ENCODE peak calls at places on chromosomes 5 and 9, in five cellular contexts. W is CD4-positive, CD25-positive, alpha-beta regulatory T cell; H is CD4-positive, alpha-beta memory T cell; G is fibroblast of pulmonary artery; B is heart left ventricle. D is an unnamed sample.

GRCh38 chr5:147439253-147439652 is 70.6 kb downstream of the DPYSL3 start:
- DNase-seq in H (no peak), G (peak), W (no peak), B (no peak), D (no peak)

GRCh38 chr5:143312822-143313221 is 90.7 kb downstream of the NR3C1 start:
- DNase-seq in G (no peak), W (no peak), B (no peak), H (no peak), D (no peak)

GRCh38 chr9:4494337-4494736 is 4.1 kb downstream of the SLC1A1 start:
- DNase-seq in B (no peak), W (no peak), G (no peak), H (no peak), D (no peak)

GRCh38 chr5:6359534-6359933 is 18.8 kb downstream of the MED10 start:
- DNase-seq in W (no peak), B (no peak), G (no peak), H (no peak), D (no peak)

GRCh38 chr5:158727771-158728311 is 371.9 kb downstream of the EBF1 start:
- DNase-seq in B (peak), G (peak), H (no peak), W (no peak), D (no peak)

GRCh38 chr5:126971455-126972019 is 58.8 kb downstream of the MARCHF3 start:
- DNase-seq in W (no peak), H (no peak), B (no peak), G (peak), D (no peak)

GRCh38 chr5:176533894-176534611 is 3.1 kb downstream of the RNF44 start:
- DNase-seq in G (no peak), B (no peak), W (peak), H (peak), D (no peak)

GRCh38 chr9:9352877-9353481 is 1259.8 kb downstream of the PTPRD start:
- DNase-seq in H (no peak), W (no peak), G (peak), B (no peak), D (no peak)

GRCh38 chr5:37247496-37247895 is 1.7 kb downstream of the CPLANE1 start:
- DNase-seq in B (no peak), H (no peak), W (no peak), G (no peak), D (no peak)
- H3K4me3 ChIP-seq in B (no peak), H (no peak), W (no peak), G (no peak), D (no peak)

GRCh38 chr9:19870988-19871387 is 82.2 kb upstream of the SLC24A2 start:
- DNase-seq in W (no peak), B (no peak), G (no peak), H (no peak), D (no peak)
- H3K4me3 ChIP-seq in W (no peak), B (no peak), G (no peak), H (no peak), D (no peak)

GRCh38 chr5:95113489-95113888 is 171.4 kb downstream of the MCTP1 start:
- DNase-seq in B (no peak), W (no peak), G (peak), H (no peak), D (no peak)
- H3K4me3 ChIP-seq in B (no peak), W (no peak), G (no peak), H (no peak), D (no peak)

DNA sequence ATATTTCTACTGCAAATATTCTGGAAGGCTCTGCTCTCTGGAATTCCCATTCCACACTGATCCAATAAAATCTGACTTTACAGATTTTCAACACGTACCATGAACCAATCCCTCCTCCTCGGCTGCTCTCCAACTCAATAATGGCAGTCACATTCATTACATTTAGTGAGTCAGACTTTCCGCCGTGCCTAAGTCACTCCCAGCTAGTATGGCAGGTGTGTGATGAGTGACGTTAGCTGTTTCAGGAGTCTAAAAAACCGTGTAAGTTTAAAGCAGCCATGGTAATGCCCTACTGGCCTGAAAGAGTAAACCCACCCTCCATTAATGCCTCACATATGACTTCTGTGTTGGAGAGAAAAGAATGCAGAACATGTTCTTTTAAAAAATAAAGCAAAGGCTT is 3.3 kb downstream of the FBN2 start:
- DNase-seq in G (peak), B (no peak), H (no peak), W (no peak), D (no peak)
- H3K4me3 ChIP-seq in G (no peak), B (no peak), H (no peak), W (no peak), D (no peak)

DNA sequence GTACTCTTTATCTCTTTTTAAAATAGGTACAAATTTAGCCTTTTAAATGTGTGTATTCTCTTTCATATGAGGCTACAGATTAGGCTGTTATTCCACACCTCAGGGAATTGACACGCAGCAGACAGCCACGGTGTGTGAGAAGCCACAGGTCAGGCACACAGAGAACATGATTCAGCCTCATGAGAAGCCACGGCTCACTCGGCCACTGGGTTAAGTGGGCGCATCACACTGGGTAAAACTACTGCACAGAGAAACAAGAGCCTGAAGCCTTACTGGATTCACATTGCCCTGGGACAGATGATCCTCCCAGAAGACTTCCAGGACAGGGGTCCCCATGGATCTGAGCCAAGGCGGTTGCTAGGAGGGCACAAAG is 28.2 kb downstream of the LPCAT1 start:
- DNase-seq in G (no peak), H (no peak), W (no peak), B (no peak), D (no peak)
- H3K4me3 ChIP-seq in G (no peak), H (no peak), W (no peak), B (no peak), D (no peak)